ENCODE peak calls at places on chromosomes 13 and 19, in nine cellular contexts. L is tibial artery, E is kidney, C is uterus, V is psoas muscle, O is cardiac fibroblast, H is HCT116, U is retinal pigment epithelial cell, P is GM12865. X is an unnamed sample.

GRCh38 chr19:38721496-38721895 is 22.8 kb downstream of the CAPN12 start:
- DNase-seq in U (no peak), C (no peak), E (no peak), O (no peak), V (no peak), L (no peak), H (no peak), P (no peak), X (no peak)

GRCh38 chr19:50713556-50714236 is 5.9 kb downstream of the SHANK1 start:
- DNase-seq in P (no peak), C (no peak), V (no peak), E (no peak), H (no peak), L (no peak), O (no peak), U (no peak), X (no peak)

GRCh38 chr13:95784161-95784880 is 107.4 kb downstream of the DNAJC3 start:
- DNase-seq in O (peak), L (no peak), E (no peak), C (no peak), H (no peak), U (peak), V (no peak), P (no peak), X (peak)

GRCh38 chr13:47890146-47890814 is 110.8 kb downstream of the SUCLA2 start:
- DNase-seq in O (peak), C (no peak), U (no peak), E (no peak), V (no peak), L (no peak), H (no peak), P (no peak), X (no peak)

GRCh38 chr13:74052402-74052928 is 81.7 kb downstream of the KLF12 start:
- DNase-seq in U (no peak), C (no peak), P (no peak), H (no peak), L (peak), O (no peak), E (no peak), V (peak), X (no peak)

GRCh38 chr13:32164622-32165268 is 133.2 kb downstream of the FRY start:
- DNase-seq in U (no peak), E (no peak), H (peak), L (no peak), O (peak), P (peak), V (no peak), C (no peak), X (peak)

GRCh38 chr13:99353836-99354235 is 46.6 kb upstream of the GPR183 start:
- DNase-seq in E (no peak), V (no peak), U (no peak), H (no peak), C (no peak), L (no peak), O (no peak), P (no peak), X (no peak)

GRCh38 chr19:4120531-4120930 is 3.4 kb downstream of the MAP2K2 start:
- DNase-seq in L (no peak), O (peak), H (no peak), V (no peak), P (no peak), C (no peak), U (no peak), E (no peak), X (no peak)

GRCh38 chr13:20608438-20609020 is 41.6 kb downstream of the IFT88 start:
- DNase-seq in O (peak), E (no peak), P (no peak), C (no peak), L (no peak), V (no peak), H (no peak), U (no peak), X (no peak)

GRCh38 chr19:1566392-1567115 is 1.6 kb downstream of the MEX3D start:
- DNase-seq in C (peak), L (peak), P (no peak), V (peak), E (peak), U (peak), O (peak), H (no peak), X (no peak)

GRCh38 chr19:38649305-38650179 is 2.1 kb downstream of the ACTN4 start:
- DNase-seq in U (no peak), C (peak), P (no peak), V (peak), L (no peak), H (no peak), O (no peak), E (peak), X (no peak)

GRCh38 chr19:5676105-5676671 is 4.1 kb downstream of the MICOS13 start:
- DNase-seq in H (no peak), U (no peak), L (no peak), O (no peak), V (no peak), C (no peak), P (no peak), E (no peak), X (no peak)

GRCh38 chr19:677201-677600 is 1.0 kb downstream of the FSTL3 start:
- DNase-seq in V (peak), U (peak), P (no peak), C (peak), L (peak), H (no peak), O (peak), E (peak), X (no peak)

GRCh38 chr19:34474233-34474989 is 7.1 kb upstream of the WTIP start:
- DNase-seq in P (no peak), U (no peak), O (peak), L (no peak), C (no peak), E (no peak), V (no peak), H (no peak), X (no peak)

GRCh38 chr13:25231537-25231936 is 55.8 kb downstream of the MTMR6 start:
- DNase-seq in H (no peak), P (no peak), C (no peak), E (no peak), O (no peak), L (no peak), V (no peak), U (no peak), X (no peak)

GRCh38 chr13:25237083-25237482 is 50.2 kb downstream of the MTMR6 start:
- DNase-seq in V (no peak), C (no peak), H (no peak), L (no peak), O (no peak), E (no peak), U (no peak), P (no peak), X (no peak)

GRCh38 chr13:25232937-25233515 is 54.3 kb downstream of the MTMR6 start:
- DNase-seq in H (peak), P (peak), E (no peak), L (no peak), O (peak), U (peak), V (no peak), C (no peak), X (no peak)

DNA sequence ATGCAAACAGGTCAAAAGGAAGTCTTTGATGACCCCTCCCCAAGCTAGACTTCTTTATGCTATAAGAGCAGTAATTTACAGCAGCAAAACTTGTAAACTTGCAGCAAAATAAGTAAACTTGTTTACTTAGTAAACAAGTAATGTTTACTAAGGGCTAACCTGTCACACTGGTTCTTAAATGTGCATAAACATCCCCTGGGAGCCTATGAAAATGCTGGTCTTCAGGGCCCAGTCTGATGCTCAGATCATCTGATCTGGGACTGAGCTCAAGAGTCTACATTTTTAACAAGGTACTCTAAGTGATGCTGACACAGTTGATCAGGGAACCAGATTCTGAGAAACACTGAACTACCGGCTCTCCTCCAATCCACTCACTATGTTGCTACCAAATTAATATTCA is 53.4 kb downstream of the MTMR6 start:
- DNase-seq in C (no peak), P (no peak), H (no peak), U (no peak), E (no peak), L (no peak), O (no peak), V (no peak), X (no peak)
- TF ChIP-seq CTCF in C (no peak), P (no peak), H (no peak), U (no peak), E (no peak), L (no peak), O (no peak), V (no peak), X (no peak)

DNA sequence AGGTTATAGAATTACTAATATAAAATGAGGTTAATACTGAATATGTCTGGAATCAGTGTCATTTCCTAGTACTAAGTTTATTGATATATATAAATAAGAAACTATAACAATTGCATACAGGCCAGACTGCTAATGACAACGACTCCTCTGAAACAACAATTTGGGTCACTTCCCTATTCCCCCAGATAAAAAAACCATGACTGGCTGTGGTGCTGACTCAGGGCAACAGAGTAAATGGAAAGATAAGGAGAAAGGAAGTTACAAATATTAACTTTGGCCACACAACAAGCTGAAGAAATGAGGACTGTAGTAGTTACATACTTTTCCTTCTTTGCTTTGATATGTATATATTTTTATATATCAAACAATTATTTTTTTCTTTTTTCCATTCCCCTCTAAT is 263.7 kb upstream of the PCDH9 start:
- DNase-seq in V (no peak), C (no peak), E (no peak), H (no peak), L (no peak), O (peak), P (no peak), U (no peak), X (no peak)
- H3K4me3 ChIP-seq in V (no peak), C (no peak), E (no peak), H (no peak), L (no peak), O (no peak), P (no peak), U (no peak), X (no peak)

GRCh38 chr13:29520671-29521070 is 74.8 kb downstream of the SLC7A1 start:
- DNase-seq in L (peak), P (no peak), V (no peak), U (peak), E (no peak), O (peak), H (no peak), C (no peak), X (no peak)

GRCh38 chr13:29521336-29521735 is 74.2 kb downstream of the SLC7A1 start:
- DNase-seq in E (no peak), L (peak), C (no peak), V (no peak), H (no peak), O (no peak), U (no peak), P (no peak), X (no peak)

GRCh38 chr13:29523199-29523931 is 72.1 kb downstream of the SLC7A1 start:
- DNase-seq in P (no peak), O (peak), E (no peak), H (no peak), C (no peak), L (peak), V (peak), U (no peak), X (no peak)

GRCh38 chr13:29524176-29524575 is 71.3 kb downstream of the SLC7A1 start:
- DNase-seq in O (peak), L (peak), C (no peak), P (no peak), V (peak), E (no peak), U (no peak), H (no peak), X (no peak)

GRCh38 chr13:29522044-29522685 is 73.3 kb downstream of the SLC7A1 start:
- DNase-seq in U (no peak), V (no peak), C (peak), O (peak), P (no peak), L (peak), E (no peak), H (no peak), X (no peak)
- TF ChIP-seq CTCF in U (no peak), V (no peak), C (no peak), O (no peak), P (no peak), L (no peak), E (no peak), H (no peak), X (no peak)

DNA sequence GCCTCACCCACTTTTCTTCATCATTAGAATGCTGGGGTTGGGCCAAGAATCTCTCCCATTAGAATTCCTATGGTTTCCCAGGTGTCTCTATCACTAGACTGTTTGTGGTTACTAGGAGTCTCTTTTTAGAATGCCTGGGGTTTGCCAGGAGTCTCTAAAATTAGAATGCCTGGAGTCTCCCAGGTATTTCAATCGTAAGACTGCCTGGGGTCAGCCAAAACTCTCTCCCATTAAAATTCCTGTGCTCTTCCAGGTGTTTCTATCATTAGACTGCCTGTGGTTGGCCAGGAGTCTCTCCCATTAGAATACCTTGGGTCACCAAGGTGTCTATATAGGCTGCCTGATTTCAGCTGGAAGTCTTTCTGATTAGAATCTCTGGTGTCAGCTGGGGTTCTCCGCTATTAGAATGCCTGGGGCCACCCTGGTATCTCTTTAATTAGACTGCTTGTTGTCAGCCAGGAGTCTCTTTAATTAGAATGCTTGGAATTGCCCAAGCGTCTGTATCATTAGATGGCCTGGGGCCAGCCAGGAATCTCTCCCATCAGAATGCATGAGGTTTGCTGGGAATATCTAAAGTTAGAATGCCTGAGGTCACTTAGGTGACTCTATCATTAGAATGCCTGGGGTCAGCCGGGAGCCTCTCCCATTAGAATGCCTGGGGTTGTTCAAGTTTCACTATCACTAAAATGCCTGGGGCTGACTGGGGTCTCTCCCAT is 1479.2 kb downstream of the UQCRFS1 start:
- DNase-seq in P (no peak), O (no peak), C (no peak), L (no peak), U (no peak), H (no peak), V (no peak), E (no peak), X (no peak)
- H3K4me3 ChIP-seq in P (no peak), O (no peak), C (no peak), L (no peak), U (no peak), H (no peak), V (no peak), E (no peak), X (no peak)

DNA sequence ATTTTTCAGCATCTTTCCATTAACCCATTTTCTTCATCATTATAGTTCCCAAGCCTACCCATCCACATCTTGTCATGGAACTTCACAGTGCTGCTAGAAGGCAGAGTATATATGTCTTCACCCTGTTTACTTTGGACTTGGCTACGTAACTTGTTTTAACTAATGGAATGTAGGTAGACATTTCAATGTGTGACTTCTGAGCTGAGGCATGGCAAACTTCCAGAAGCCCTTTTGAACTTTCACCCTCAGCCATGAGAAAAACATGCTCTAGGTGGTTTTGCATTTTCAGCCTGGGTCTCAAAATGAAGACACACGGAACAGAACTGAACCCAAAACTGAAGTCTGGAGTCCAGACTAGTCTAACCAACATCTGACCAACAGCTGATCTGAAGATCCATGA is 3.2 kb downstream of the TEX30 start:
- DNase-seq in E (no peak), U (peak), O (no peak), V (no peak), H (no peak), L (no peak), C (no peak), P (no peak), X (no peak)
- TF ChIP-seq CTCF in E (no peak), U (no peak), O (no peak), V (no peak), H (no peak), L (no peak), C (no peak), P (no peak), X (no peak)

DNA sequence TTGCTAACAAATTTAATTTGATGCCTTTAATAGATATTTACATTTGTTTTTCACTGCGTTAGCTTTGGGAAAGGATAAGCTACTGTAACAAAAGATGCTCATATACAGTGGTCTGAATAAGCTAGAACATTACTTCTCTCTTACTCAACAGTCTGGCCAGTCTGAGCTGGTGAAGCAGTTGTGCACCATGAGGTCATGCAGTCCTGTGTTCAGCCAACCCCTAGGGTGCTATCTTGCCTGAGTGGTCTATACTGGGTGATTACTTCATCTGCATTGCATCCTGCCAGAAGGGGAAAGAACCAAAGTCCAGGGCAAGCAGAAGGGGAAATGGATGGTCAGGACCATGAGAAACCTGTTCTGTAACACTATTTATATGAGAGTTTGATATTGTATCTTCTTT is 31.5 kb downstream of the ERCC5 start:
- DNase-seq in U (no peak), H (no peak), V (no peak), P (no peak), E (no peak), L (no peak), C (no peak), O (peak), X (peak)
- H3K4me3 ChIP-seq in U (no peak), H (no peak), V (no peak), P (no peak), E (no peak), L (no peak), C (no peak), O (no peak), X (no peak)

X was measured in epithelial cell of proximal tubule.